ENCODE peak calls at places on chromosome X, in eight cellular contexts. L is prostate gland, W is HepG2, O is suprapubic skin, P is upper lobe of left lung, M is GM12892, U is transverse colon, K is breast epithelium. V is an unnamed sample.

GRCh38 chrX:118459494-118459893 is 36.1 kb upstream of the DOCK11 start:
- DNase-seq in L (no peak), W (peak), O (no peak), P (no peak), M (peak), U (no peak), K (no peak), V (peak)

GRCh38 chrX:39975094-39975865 is 122.5 kb downstream of the BCOR start:
- DNase-seq in L (peak), W (peak), O (no peak), P (no peak), M (no peak), U (peak), K (peak), V (no peak)

GRCh38 chrX:79854469-79854868 is 160.1 kb upstream of the TBX22 start:
- DNase-seq in L (no peak), W (no peak), O (no peak), P (no peak), M (no peak), U (no peak), K (no peak), V (no peak)

GRCh38 chrX:29478336-29479069 is 736.9 kb upstream of the MAGEB2 start:
- DNase-seq in L (no peak), W (peak), O (no peak), P (no peak), M (peak), U (peak), K (no peak), V (no peak)

GRCh38 chrX:16856744-16857143 is 13.4 kb downstream of the RBBP7 start:
- DNase-seq in L (no peak), W (no peak), O (no peak), P (no peak), M (no peak), U (no peak), K (no peak), V (no peak)

GRCh38 chrX:68761086-68761485 is 67.7 kb upstream of the EFNB1 start:
- DNase-seq in L (no peak), W (no peak), O (no peak), P (no peak), M (no peak), U (no peak), K (no peak), V (no peak)

GRCh38 chrX:70132877-70133302 is 357 bp upstream of the IGBP1 start:
- DNase-seq in L (no peak), W (no peak), O (no peak), P (no peak), M (no peak), U (no peak), K (no peak), V (no peak)

GRCh38 chrX:128928636-128929035 is 594.7 kb downstream of the SMARCA1 start:
- DNase-seq in L (no peak), W (no peak), O (no peak), P (no peak), M (no peak), U (no peak), K (no peak), V (no peak)

GRCh38 chrX:103063191-103063845 is 653 bp downstream of the BEX1 start:
- DNase-seq in L (no peak), W (peak), O (no peak), P (peak), M (no peak), U (no peak), K (no peak), V (no peak)

GRCh38 chrX:53133400-53133799 is 39.5 kb downstream of the KANTR start:
- DNase-seq in L (peak), W (no peak), O (no peak), P (no peak), M (no peak), U (no peak), K (no peak), V (no peak)

GRCh38 chrX:10636337-10636736 is 16.0 kb upstream of the MID1 start:
- DNase-seq in L (no peak), W (no peak), O (no peak), P (no peak), M (no peak), U (peak), K (no peak), V (no peak)

GRCh38 chrX:16743604-16744325 is 24.4 kb downstream of the SYAP1 start:
- DNase-seq in L (no peak), W (no peak), O (no peak), P (no peak), M (no peak), U (no peak), K (no peak), V (no peak)

GRCh38 chrX:19595036-19595435 is 79.7 kb upstream of the MAP3K15 start:
- DNase-seq in L (no peak), W (no peak), O (no peak), P (no peak), M (no peak), U (no peak), K (no peak), V (no peak)

GRCh38 chrX:103793541-103793932 is 16.9 kb downstream of the PLP1 start:
- DNase-seq in L (no peak), W (no peak), O (no peak), P (no peak), M (no peak), U (no peak), K (no peak), V (no peak)

GRCh38 chrX:23134171-23134570 is 134.4 kb downstream of the DDX53 start:
- DNase-seq in L (no peak), W (no peak), O (no peak), P (no peak), M (no peak), U (no peak), K (no peak), V (no peak)

GRCh38 chrX:11967986-11968385 is 170.3 kb upstream of the FRMPD4 start:
- DNase-seq in L (no peak), W (no peak), O (no peak), P (no peak), M (no peak), U (no peak), K (no peak), V (no peak)

GRCh38 chrX:110407910-110408545 is 49.4 kb downstream of the RTL9 start:
- DNase-seq in L (peak), W (peak), O (no peak), P (no peak), M (no peak), U (peak), K (no peak), V (no peak)

GRCh38 chrX:17046478-17047097 is 100.1 kb downstream of the REPS2 start:
- DNase-seq in L (peak), W (peak), O (peak), P (no peak), M (peak), U (peak), K (no peak), V (peak)

GRCh38 chrX:136452614-136453013 is 35.1 kb upstream of the BRS3 start:
- DNase-seq in L (no peak), W (no peak), O (no peak), P (no peak), M (no peak), U (no peak), K (no peak), V (no peak)

GRCh38 chrX:96703816-96704215 is 19.2 kb downstream of the DIAPH2 start:
- DNase-seq in L (no peak), W (no peak), O (no peak), P (no peak), M (no peak), U (no peak), K (no peak), V (no peak)

GRCh38 chrX:48785525-48786214 is 720 bp upstream of the GATA1 start:
- DNase-seq in L (no peak), W (no peak), O (peak), P (no peak), M (no peak), U (no peak), K (no peak), V (no peak)
- TF ChIP-seq POLR2A in L (no peak), W (no peak), O (no peak), P (no peak), M (no peak), U (no peak), K (no peak), V (no peak)

GRCh38 chrX:130110379-130111219 is at the start of gene ELF4:
- DNase-seq in L (no peak), W (no peak), O (no peak), P (peak), M (peak), U (peak), K (no peak), V (peak)
- TF ChIP-seq POLR2AphosphoS5 in L (no peak), W (no peak), O (no peak), P (no peak), M (no peak), U (no peak), K (no peak), V (no peak)

DNA sequence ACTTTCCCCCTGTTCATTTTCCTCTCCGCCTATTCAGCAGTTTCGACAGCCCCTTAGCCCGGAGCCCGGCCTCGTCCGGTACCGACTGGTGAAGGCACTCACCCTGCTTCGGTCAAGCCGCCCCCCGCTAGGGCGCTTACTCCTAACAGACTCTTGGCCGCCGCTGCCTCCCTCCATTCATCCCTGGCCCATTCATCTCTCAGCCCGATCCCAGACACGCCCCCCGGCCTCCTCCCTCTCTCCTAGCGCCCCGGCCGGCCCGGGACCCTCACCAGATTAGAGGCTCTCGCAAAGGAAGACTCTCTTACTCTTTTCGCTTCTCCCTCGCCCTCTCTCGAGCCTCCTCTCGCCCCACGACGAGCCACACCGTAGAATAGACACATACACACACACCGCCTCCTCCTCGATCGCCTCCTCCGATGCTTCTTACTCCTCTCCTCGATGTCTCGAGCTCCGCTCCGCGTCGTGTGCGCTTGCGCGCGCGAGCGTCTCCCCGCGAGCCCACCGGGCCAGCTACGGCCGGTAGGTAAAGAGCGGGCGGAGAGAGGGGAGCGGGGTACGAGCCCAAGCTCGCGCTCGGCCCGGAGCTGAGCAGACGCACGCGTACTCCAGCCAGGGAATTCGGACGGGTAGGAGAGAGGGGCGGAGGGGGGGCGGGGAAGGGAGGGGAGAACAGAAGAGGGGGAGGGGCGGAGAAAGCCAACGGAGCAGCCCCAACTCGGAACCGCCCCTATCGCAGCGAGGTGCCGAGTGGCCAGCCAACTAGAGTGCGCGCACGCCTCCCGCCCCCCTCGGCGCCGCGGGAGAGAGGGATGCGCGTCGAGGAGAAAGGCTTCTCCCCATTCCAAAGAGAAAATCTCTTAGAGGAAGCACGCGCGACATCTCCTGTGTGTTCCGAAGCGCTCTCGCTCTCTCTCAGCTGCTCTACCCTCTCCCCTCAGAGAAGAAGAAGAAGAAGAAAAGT is at the start of gene WNK3:
- DNase-seq in L (peak), W (peak), O (peak), P (peak), M (peak), U (peak), K (peak), V (peak)
- TF ChIP-seq POLR2A in L (no peak), W (no peak), O (no peak), P (no peak), M (no peak), U (no peak), K (no peak), V (no peak)

DNA sequence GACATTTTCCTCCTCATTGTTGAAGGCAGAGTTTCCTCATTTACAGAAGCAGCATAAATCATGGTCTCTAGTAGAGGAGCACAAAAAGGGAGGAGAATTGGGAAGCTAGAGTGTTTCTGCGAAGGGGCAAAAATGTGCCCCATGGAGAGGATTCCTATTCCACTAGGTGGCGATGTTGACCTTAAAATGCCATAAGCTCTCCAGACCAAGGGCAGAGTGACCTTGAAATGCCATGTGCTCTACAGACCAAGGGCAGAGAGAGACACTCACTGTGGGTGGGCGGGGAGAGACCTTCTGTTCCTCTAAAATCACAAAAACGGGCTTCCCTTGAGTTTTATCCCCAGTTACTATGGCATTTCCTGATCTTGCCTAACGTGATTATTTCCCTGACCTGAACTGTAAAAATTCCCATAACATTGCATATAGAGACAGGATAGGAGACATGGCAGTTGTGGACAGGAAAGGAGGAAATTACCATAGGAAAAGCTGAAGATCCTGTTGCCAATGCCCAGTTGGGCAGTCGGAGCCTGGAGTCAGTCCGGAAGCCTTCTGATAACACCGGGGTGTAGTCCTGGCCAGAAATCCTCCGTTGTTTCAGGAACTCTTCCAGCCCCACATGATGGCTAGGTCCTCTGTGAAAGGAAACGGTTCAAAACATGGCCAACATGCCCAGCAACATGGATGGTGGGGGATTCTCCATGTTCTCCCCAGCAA is 567.7 kb downstream of the MAGEB5 start:
- DNase-seq in L (no peak), W (peak), O (no peak), P (no peak), M (no peak), U (no peak), K (no peak), V (no peak)
- TF ChIP-seq POLR2AphosphoS5 in L (no peak), W (no peak), O (no peak), P (no peak), M (no peak), U (no peak), K (no peak), V (no peak)